ENCODE peak calls at places on chromosomes 2 and 18, in four cellular contexts. D, F, X and J are unnamed samples.

GRCh38 chr2:240149943-240150784 is 9.7 kb upstream of the OTOS start:
- DNase-seq in X (peak; percentile 56), D (no peak), F (no peak), J (peak; percentile 45)

GRCh38 chr18:22048932-22049615 is 120.3 kb upstream of the GATA6 start:
- DNase-seq in X (no peak), D (no peak), F (no peak), J (no peak)

GRCh38 chr18:63774511-63774910 is 707 bp upstream of the SERPINB7 start:
- DNase-seq in X (no peak), F (no peak), D (no peak), J (no peak)

GRCh38 chr2:62597323-62597722 is 91.3 kb upstream of the TMEM17 start:
- DNase-seq in F (no peak), D (no peak), X (no peak), J (no peak)

GRCh38 chr2:108612153-108612513 is 77.9 kb downstream of the LIMS1 start:
- DNase-seq in F (no peak), D (no peak), X (peak; percentile 80), J (no peak)

GRCh38 chr2:233542507-233542906 is 24.1 kb downstream of the USP40 start:
- DNase-seq in F (no peak), D (no peak), X (no peak), J (no peak)

GRCh38 chr2:51237626-51238271 is 205.8 kb upstream of the NRXN1 start:
- DNase-seq in X (no peak), F (no peak), D (no peak), J (no peak)

GRCh38 chr2:181588546-181588945 is 68.4 kb downstream of the CERKL start:
- DNase-seq in X (no peak), F (no peak), D (no peak), J (no peak)

GRCh38 chr2:219688560-219689445 is 61.4 kb downstream of the SLC4A3 start:
- DNase-seq in X (no peak), F (no peak), D (no peak), J (peak; percentile 50)

GRCh38 chr18:45276878-45277277 is 338.4 kb upstream of the SLC14A2 start:
- DNase-seq in D (no peak), F (no peak), X (no peak), J (no peak)

GRCh38 chr2:103167599-103167998 is 405.8 kb downstream of the TMEM182 start:
- DNase-seq in X (no peak), D (no peak), F (no peak), J (no peak)

GRCh38 chr18:23825978-23826405 is 136.7 kb downstream of the LAMA3 start:
- DNase-seq in D (no peak), F (peak; percentile 90), X (no peak), J (no peak)

GRCh38 chr2:44778671-44779476 is 162.6 kb upstream of the SIX3 start:
- DNase-seq in F (no peak), X (peak; percentile 88), D (no peak), J (no peak)

GRCh38 chr2:230784840-230785239 is 72.2 kb downstream of the CAB39 start:
- DNase-seq in X (no peak), D (no peak), F (peak; percentile 57), J (no peak)